ENCODE peak calls at places on chromosomes 12 and 14, in five cellular contexts. One of them, this sample, is unnamed.

GRCh38 chr12:119393685-119394084 is 59.2 kb downstream of the CCDC60 start:
- DNase-seq in lung microvascular endothelial cell: no peak
- DNase-seq in activated CD8-positive, alpha-beta memory T cell treated with anti-CD3 and anti-CD28 coated beads for 4 hours: no peak
- DNase-seq in DMS153: peak
- DNase-seq in AG20443: no peak
- DNase-seq in this sample: no peak

GRCh38 chr12:89225401-89225800 is 126.9 kb downstream of the DUSP6 start:
- DNase-seq in lung microvascular endothelial cell: peak
- DNase-seq in activated CD8-positive, alpha-beta memory T cell treated with anti-CD3 and anti-CD28 coated beads for 4 hours: peak
- DNase-seq in DMS153: peak
- DNase-seq in AG20443: peak
- DNase-seq in this sample: no peak

GRCh38 chr12:121769831-121770301 is 23.6 kb downstream of the RHOF start:
- DNase-seq in lung microvascular endothelial cell: no peak
- DNase-seq in activated CD8-positive, alpha-beta memory T cell treated with anti-CD3 and anti-CD28 coated beads for 4 hours: no peak
- DNase-seq in DMS153: no peak
- DNase-seq in AG20443: no peak
- DNase-seq in this sample: no peak

GRCh38 chr12:56007892-56008471 is 10.9 kb downstream of the SUOX start:
- DNase-seq in lung microvascular endothelial cell: no peak
- DNase-seq in activated CD8-positive, alpha-beta memory T cell treated with anti-CD3 and anti-CD28 coated beads for 4 hours: no peak
- DNase-seq in DMS153: no peak
- DNase-seq in AG20443: peak
- DNase-seq in this sample: no peak

GRCh38 chr12:52198454-52199215 is 6.8 kb upstream of the KRT80 start:
- DNase-seq in lung microvascular endothelial cell: no peak
- DNase-seq in activated CD8-positive, alpha-beta memory T cell treated with anti-CD3 and anti-CD28 coated beads for 4 hours: no peak
- DNase-seq in DMS153: no peak
- DNase-seq in AG20443: no peak
- DNase-seq in this sample: no peak

GRCh38 chr12:49776413-49776812 is 35.1 kb downstream of the TMBIM6 start:
- DNase-seq in lung microvascular endothelial cell: peak
- DNase-seq in activated CD8-positive, alpha-beta memory T cell treated with anti-CD3 and anti-CD28 coated beads for 4 hours: no peak
- DNase-seq in DMS153: peak
- DNase-seq in AG20443: peak
- DNase-seq in this sample: peak

GRCh38 chr12:98551787-98552186 is 36.4 kb downstream of the TMPO start:
- DNase-seq in lung microvascular endothelial cell: no peak
- DNase-seq in activated CD8-positive, alpha-beta memory T cell treated with anti-CD3 and anti-CD28 coated beads for 4 hours: no peak
- DNase-seq in DMS153: no peak
- DNase-seq in AG20443: no peak
- DNase-seq in this sample: no peak

GRCh38 chr12:77888611-77889010 is 57.9 kb downstream of the NAV3 start:
- DNase-seq in lung microvascular endothelial cell: peak
- DNase-seq in activated CD8-positive, alpha-beta memory T cell treated with anti-CD3 and anti-CD28 coated beads for 4 hours: no peak
- DNase-seq in DMS153: no peak
- DNase-seq in AG20443: peak
- DNase-seq in this sample: no peak

GRCh38 chr12:95674088-95674595 is 116.4 kb downstream of the NTN4 start:
- DNase-seq in lung microvascular endothelial cell: peak
- DNase-seq in activated CD8-positive, alpha-beta memory T cell treated with anti-CD3 and anti-CD28 coated beads for 4 hours: no peak
- DNase-seq in DMS153: peak
- DNase-seq in AG20443: no peak
- DNase-seq in this sample: no peak

GRCh38 chr12:107511292-107511691 is 174.3 kb upstream of the PWP1 start:
- DNase-seq in lung microvascular endothelial cell: no peak
- DNase-seq in activated CD8-positive, alpha-beta memory T cell treated with anti-CD3 and anti-CD28 coated beads for 4 hours: no peak
- DNase-seq in DMS153: no peak
- DNase-seq in AG20443: peak
- DNase-seq in this sample: peak

GRCh38 chr12:11958216-11959091 is 112.3 kb upstream of the BCL2L14 start:
- DNase-seq in lung microvascular endothelial cell: peak
- DNase-seq in activated CD8-positive, alpha-beta memory T cell treated with anti-CD3 and anti-CD28 coated beads for 4 hours: no peak
- DNase-seq in DMS153: no peak
- DNase-seq in AG20443: peak
- DNase-seq in this sample: peak

GRCh38 chr12:110841007-110841406 is 5.8 kb upstream of the CCDC63 start:
- DNase-seq in lung microvascular endothelial cell: no peak
- DNase-seq in activated CD8-positive, alpha-beta memory T cell treated with anti-CD3 and anti-CD28 coated beads for 4 hours: no peak
- DNase-seq in DMS153: no peak
- DNase-seq in AG20443: no peak
- DNase-seq in this sample: no peak

GRCh38 chr14:89616425-89617141 is 199.6 kb upstream of the FOXN3 start:
- DNase-seq in lung microvascular endothelial cell: peak
- DNase-seq in activated CD8-positive, alpha-beta memory T cell treated with anti-CD3 and anti-CD28 coated beads for 4 hours: no peak
- DNase-seq in DMS153: no peak
- DNase-seq in AG20443: peak
- DNase-seq in this sample: peak

GRCh38 chr12:132404956-132405741 is 75.8 kb upstream of the GALNT9 start:
- DNase-seq in lung microvascular endothelial cell: no peak
- DNase-seq in activated CD8-positive, alpha-beta memory T cell treated with anti-CD3 and anti-CD28 coated beads for 4 hours: no peak
- DNase-seq in DMS153: no peak
- DNase-seq in AG20443: no peak
- DNase-seq in this sample: no peak

GRCh38 chr14:56886471-56887062 is 76.3 kb upstream of the OTX2 start:
- DNase-seq in lung microvascular endothelial cell: no peak
- DNase-seq in activated CD8-positive, alpha-beta memory T cell treated with anti-CD3 and anti-CD28 coated beads for 4 hours: no peak
- DNase-seq in DMS153: no peak
- DNase-seq in AG20443: no peak
- DNase-seq in this sample: no peak

GRCh38 chr12:79121486-79121885 is 256.9 kb downstream of the SYT1 start:
- DNase-seq in lung microvascular endothelial cell: peak
- DNase-seq in activated CD8-positive, alpha-beta memory T cell treated with anti-CD3 and anti-CD28 coated beads for 4 hours: no peak
- DNase-seq in DMS153: no peak
- DNase-seq in AG20443: peak
- DNase-seq in this sample: no peak

GRCh38 chr12:122081108-122081696 is 2.6 kb downstream of the MLXIP start:
- DNase-seq in lung microvascular endothelial cell: no peak
- DNase-seq in activated CD8-positive, alpha-beta memory T cell treated with anti-CD3 and anti-CD28 coated beads for 4 hours: no peak
- DNase-seq in DMS153: no peak
- DNase-seq in AG20443: peak
- DNase-seq in this sample: peak

GRCh38 chr12:127170271-127171180 is 1096.4 kb upstream of the TMEM132C start:
- DNase-seq in lung microvascular endothelial cell: no peak
- DNase-seq in activated CD8-positive, alpha-beta memory T cell treated with anti-CD3 and anti-CD28 coated beads for 4 hours: no peak
- DNase-seq in DMS153: no peak
- DNase-seq in AG20443: peak
- DNase-seq in this sample: no peak

GRCh38 chr12:89448951-89449371 is 75.6 kb downstream of the GALNT4 start:
- DNase-seq in lung microvascular endothelial cell: no peak
- DNase-seq in activated CD8-positive, alpha-beta memory T cell treated with anti-CD3 and anti-CD28 coated beads for 4 hours: no peak
- DNase-seq in DMS153: no peak
- DNase-seq in AG20443: no peak
- DNase-seq in this sample: peak

GRCh38 chr12:105462336-105462735 is 131.8 kb downstream of the C12orf75 start:
- DNase-seq in lung microvascular endothelial cell: no peak
- DNase-seq in activated CD8-positive, alpha-beta memory T cell treated with anti-CD3 and anti-CD28 coated beads for 4 hours: no peak
- DNase-seq in DMS153: no peak
- DNase-seq in AG20443: no peak
- DNase-seq in this sample: no peak